ENCODE peak calls at places on chromosomes 13 and 19, in six cellular contexts. G, X, K, V, A and S are unnamed samples.

GRCh38 chr13:109707044-109707794 is 79.2 kb downstream of the IRS2 start:
- DNase-seq in G (no peak), X (peak; percentile 89), K (no peak), V (no peak), A (no peak), S (no peak)

GRCh38 chr13:110592670-110593069 is 22.7 kb upstream of the NAXD start:
- DNase-seq in G (peak; percentile 14), X (no peak), K (no peak), V (no peak), A (no peak), S (no peak)

GRCh38 chr13:30895773-30896172 is 10.3 kb upstream of the MEDAG start:
- DNase-seq in G (peak; percentile 89), X (peak; percentile 83), K (peak; percentile 88), V (no peak), A (no peak), S (no peak)

GRCh38 chr13:79936368-79937136 is 404.4 kb downstream of the SPRY2 start:
- DNase-seq in G (no peak), X (peak; percentile 37), K (peak; percentile 39), V (no peak), A (no peak), S (no peak)

GRCh38 chr19:10861118-10861651 is 10.2 kb upstream of the CARM1 start:
- DNase-seq in G (no peak), X (peak; percentile 62), K (no peak), V (peak; percentile 45), A (peak; percentile 68), S (peak; percentile 77)

GRCh38 chr19:27750697-27751391 is 1462.1 kb downstream of the UQCRFS1 start:
- DNase-seq in G (no peak), X (no peak), K (no peak), V (no peak), A (peak; percentile 5), S (no peak)

GRCh38 chr19:815079-815774 is 6.5 kb downstream of the PLPPR3 start:
- DNase-seq in G (no peak), X (no peak), K (peak; percentile 76), V (no peak), A (no peak), S (peak; percentile 84)

GRCh38 chr19:22519152-22519551 is 97.0 kb upstream of the ZNF98 start:
- DNase-seq in G (no peak), X (no peak), K (peak; percentile 28), V (no peak), A (no peak), S (no peak)

GRCh38 chr13:27599845-27600553 is 20.3 kb downstream of the LNX2 start:
- DNase-seq in G (no peak), X (peak; percentile 84), K (no peak), V (no peak), A (no peak), S (no peak)

GRCh38 chr19:6250024-6250605 is 29.7 kb downstream of the MLLT1 start:
- DNase-seq in G (no peak), X (no peak), K (no peak), V (no peak), A (no peak), S (no peak)

DNA sequence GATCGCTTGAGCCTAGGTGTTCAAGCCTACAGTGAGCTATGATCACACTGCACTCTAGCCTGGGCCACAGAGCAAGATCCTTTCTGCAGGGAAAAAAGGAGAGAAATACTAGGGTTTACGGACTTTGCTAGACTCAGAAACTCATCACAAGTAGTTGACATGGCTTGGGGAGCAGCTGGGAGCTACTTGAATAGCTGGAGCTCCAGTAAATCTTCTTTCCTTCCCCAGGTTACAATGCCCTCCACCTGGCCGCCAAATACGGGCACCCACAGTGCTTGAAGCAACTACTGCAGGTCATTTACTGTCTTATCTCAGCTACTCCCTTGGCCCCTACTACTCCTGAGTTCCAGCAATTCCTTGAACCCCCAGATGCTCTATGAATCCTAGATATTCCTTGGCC is 19.3 kb downstream of the ANKRD24 start:
- DNase-seq in G (no peak), X (no peak), K (no peak), V (no peak), A (no peak), S (no peak)
- H3K27me3 ChIP-seq in G (peaks cover 37% of the 10 kb centered on the region), X (no peaks in the 10 kb centered on the region), K (no peaks in the 10 kb centered on the region), V (peaks cover 37% of the 10 kb centered on the region), A (peaks cover 13% of the 10 kb centered on the region), S (peaks cover 38% of the 10 kb centered on the region)

DNA sequence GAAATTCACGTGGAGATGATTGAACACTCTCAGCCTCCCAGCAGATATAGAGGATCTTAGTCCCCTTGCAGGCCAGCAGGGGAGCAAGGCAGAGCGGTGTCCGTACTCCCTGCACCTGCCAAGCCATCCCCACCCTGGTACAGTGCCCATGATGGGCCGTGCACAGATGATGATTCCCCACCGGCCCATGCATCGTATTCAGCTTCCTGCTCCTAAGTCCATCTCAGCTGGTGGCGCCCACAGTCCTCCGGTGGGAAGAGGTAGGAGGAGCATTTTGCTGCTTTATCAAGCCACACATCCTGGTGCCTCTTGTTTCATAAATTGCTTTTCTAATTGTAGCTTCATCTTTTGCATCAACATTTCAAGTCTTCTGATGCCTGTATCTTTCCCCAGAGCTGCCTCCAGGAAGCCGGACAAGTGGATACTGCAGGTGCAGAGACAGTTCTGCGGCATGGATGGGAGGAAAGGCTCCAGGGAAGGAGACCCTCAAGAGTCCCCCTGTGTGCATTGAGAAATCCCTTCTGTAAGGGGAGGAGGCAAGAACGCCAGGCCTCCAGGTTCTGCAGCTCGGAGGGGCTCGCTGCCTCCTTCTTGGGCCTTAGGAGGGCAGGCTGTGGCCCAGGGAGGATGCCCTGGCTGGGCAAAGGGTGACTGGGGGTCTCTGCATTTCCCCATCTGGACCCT is 55.3 kb downstream of the F2RL3 start:
- DNase-seq in G (no peak), X (no peak), K (no peak), V (no peak), A (no peak), S (peak; percentile 16)
- H3K4me3 ChIP-seq in G (no peak overlapping the region), X (no peak overlapping the region), K (no peak overlapping the region), V (no peak overlapping the region), A (no peak overlapping the region), S (no peak overlapping the region)

GRCh38 chr19:12628040-12629022 is 17.6 kb downstream of the ZNF791 start:
- DNase-seq in G (no peak), X (peak; percentile 69), K (no peak), V (no peak), A (no peak), S (no peak)

GRCh38 chr19:12629215-12629614 is 18.5 kb downstream of the ZNF791 start:
- DNase-seq in G (no peak), X (no peak), K (no peak), V (no peak), A (no peak), S (no peak)

GRCh38 chr19:12623361-12624031 is 12.8 kb downstream of the ZNF791 start:
- DNase-seq in G (no peak), X (no peak), K (no peak), V (no peak), A (no peak), S (no peak)

GRCh38 chr19:12626958-12627357 is 16.2 kb downstream of the ZNF791 start:
- DNase-seq in G (no peak), X (no peak), K (no peak), V (no peak), A (no peak), S (no peak)
- H3K36me3 ChIP-seq in G (peaks cover 72% of the 10 kb centered on the region), X (peaks cover 13% of the 10 kb centered on the region), K (peaks cover 10% of the 10 kb centered on the region), V (peaks cover 6% of the 10 kb centered on the region), A (peaks cover 74% of the 10 kb centered on the region), S (peaks cover 26% of the 10 kb centered on the region)

GRCh38 chr19:29841559-29842367 is 30.0 kb downstream of the CCNE1 start:
- DNase-seq in G (no peak), X (peak; percentile 89), K (peak; percentile 27), V (no peak), A (no peak), S (peak; percentile 79)

GRCh38 chr19:29841209-29841558 is 29.4 kb downstream of the CCNE1 start:
- DNase-seq in G (no peak), X (peak; percentile 46), K (peak; percentile 23), V (no peak), A (no peak), S (peak; percentile 38)

GRCh38 chr19:29843180-29844051 is 31.6 kb downstream of the CCNE1 start:
- DNase-seq in G (peak; percentile 69), X (peak; percentile 71), K (peak; percentile 78), V (peak; percentile 25), A (peak; percentile 48), S (peak; percentile 81)

GRCh38 chr19:29840066-29840950 is 28.5 kb downstream of the CCNE1 start:
- DNase-seq in G (peak; percentile 32), X (no peak), K (peak; percentile 62), V (no peak), A (no peak), S (peak; percentile 30)

GRCh38 chr19:29842471-29843179 is 30.8 kb downstream of the CCNE1 start:
- DNase-seq in G (no peak), X (no peak), K (peak; percentile 34), V (no peak), A (no peak), S (peak; percentile 27)
- H3K27me3 ChIP-seq in G (peaks cover 23% of the 10 kb centered on the region), X (no peaks in the 10 kb centered on the region), K (no peaks in the 10 kb centered on the region), V (peaks cover 2% of the 10 kb centered on the region), A (no peaks in the 10 kb centered on the region), S (peaks cover 18% of the 10 kb centered on the region)

GRCh38 chr13:114089751-114090400 is 42.5 kb downstream of the RASA3 start:
- DNase-seq in G (peak; percentile 22), X (no peak), K (no peak), V (peak; percentile 25), A (peak; percentile 32), S (no peak)
- H3K4me3 ChIP-seq in G (no peak overlapping the region), X (no peak overlapping the region), K (no peak overlapping the region), V (no peak overlapping the region), A (no peak overlapping the region), S (no peak overlapping the region)

GRCh38 chr19:2761876-2762782 is 20.9 kb downstream of the SGTA start:
- DNase-seq in G (no peak), X (no peak), K (no peak), V (no peak), A (no peak), S (peak; percentile 55)
- H3K36me3 ChIP-seq in G (peaks cover 82% of the 10 kb centered on the region), X (peaks cover 13% of the 10 kb centered on the region), K (peaks cover 2% of the 10 kb centered on the region), V (no peaks in the 10 kb centered on the region), A (peaks cover 93% of the 10 kb centered on the region), S (peaks cover 18% of the 10 kb centered on the region)

DNA sequence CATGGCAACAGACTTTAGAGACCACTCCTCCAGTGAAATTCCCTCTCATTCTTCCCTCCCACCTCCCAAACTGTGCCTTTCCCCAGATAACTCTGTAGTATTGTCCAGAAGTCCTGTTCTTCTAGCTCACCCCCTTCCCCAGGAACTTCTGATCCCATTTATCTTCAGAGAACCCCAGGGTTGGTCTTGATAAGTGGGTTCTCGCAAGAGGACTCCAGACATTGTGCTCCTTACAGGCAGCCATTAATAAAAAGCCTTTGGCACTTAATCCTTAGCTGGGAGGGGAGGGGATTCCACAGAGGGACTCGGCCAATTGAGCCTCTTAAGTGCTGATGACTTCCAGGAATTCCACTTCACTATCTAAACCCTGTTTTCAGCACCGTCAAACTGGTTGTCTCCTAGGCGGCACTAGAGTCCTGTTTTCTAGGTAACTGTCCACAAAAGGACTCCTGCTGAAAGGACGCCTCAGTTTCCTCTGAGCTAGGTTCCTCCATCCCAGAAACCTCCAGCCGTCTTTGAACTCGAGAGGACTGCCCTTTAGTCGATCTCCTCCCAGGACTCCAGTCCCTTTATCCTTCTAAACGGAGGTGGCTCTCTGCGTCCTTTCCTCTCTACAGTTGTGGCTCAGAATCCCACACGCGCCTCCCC is 2.0 kb downstream of the LTBP4 start:
- DNase-seq in G (no peak), X (peak; percentile 91), K (no peak), V (no peak), A (no peak), S (peak; percentile 54)
- H3K27me3 ChIP-seq in G (peaks cover 4% of the 10 kb centered on the region), X (peaks cover 20% of the 10 kb centered on the region), K (no peaks in the 10 kb centered on the region), V (peaks cover 32% of the 10 kb centered on the region), A (peaks cover 23% of the 10 kb centered on the region), S (peaks cover 70% of the 10 kb centered on the region)

GRCh38 chr13:112928958-112929777 is 39.8 kb upstream of the MCF2L start:
- DNase-seq in G (no peak), X (peak; percentile 29), K (no peak), V (peak; percentile 66), A (peak; percentile 84), S (no peak)
- H3K4me3 ChIP-seq in G (no peak overlapping the region), X (no peak overlapping the region), K (no peak overlapping the region), V (no peak overlapping the region), A (no peak overlapping the region), S (no peak overlapping the region)